ENCODE peak calls at places on chromosome 13, in nine cellular contexts. K is fibroblast of mammary gland, X is BJ, V is ascending aorta, E is choroid plexus epithelial cell, T is hepatocyte, A is K562, B is GM23338, O is HCT116. I is an unnamed sample.

GRCh38 chr13:42990147-42990990 is 1.7 kb downstream of the EPSTI1 start:
- DNase-seq in B (no peak), E (peak), A (no peak), X (no peak), O (no peak), K (peak), T (peak), V (no peak), I (peak)

GRCh38 chr13:94329277-94329676 is 150.2 kb downstream of the DCT start:
- DNase-seq in T (no peak), O (no peak), X (no peak), A (no peak), K (peak), B (no peak), E (peak), V (no peak), I (peak)

GRCh38 chr13:37014609-37015008 is 14.0 kb downstream of the EXOSC8 start:
- DNase-seq in K (no peak), O (no peak), V (no peak), E (no peak), X (peak), T (no peak), B (no peak), A (no peak), I (no peak)

GRCh38 chr13:68509734-68510621 is 1279.8 kb upstream of the PCDH9 start:
- DNase-seq in X (no peak), O (no peak), V (no peak), T (no peak), E (no peak), K (no peak), B (no peak), A (no peak), I (no peak)

GRCh38 chr13:38899581-38899980 is 91.0 kb downstream of the STOML3 start:
- DNase-seq in B (no peak), O (no peak), V (no peak), E (no peak), T (no peak), X (no peak), K (no peak), A (no peak), I (no peak)

GRCh38 chr13:91714726-91715334 is 316.4 kb downstream of the GPC5 start:
- DNase-seq in O (no peak), K (no peak), V (no peak), X (no peak), A (no peak), B (peak), E (no peak), T (no peak), I (no peak)

GRCh38 chr13:106038752-106039151 is 496.7 kb downstream of the EFNB2 start:
- DNase-seq in T (no peak), A (no peak), B (no peak), V (no peak), K (peak), O (peak), E (peak), X (peak), I (peak)

GRCh38 chr13:32587014-32587773 is 942 bp downstream of the PDS5B start:
- DNase-seq in V (peak), A (peak), O (peak), K (peak), X (no peak), B (peak), T (peak), E (peak), I (peak)

GRCh38 chr13:110464547-110465343 is 96.8 kb downstream of the RAB20 start:
- DNase-seq in V (no peak), X (no peak), B (no peak), T (no peak), O (no peak), E (no peak), A (no peak), K (no peak), I (no peak)

GRCh38 chr13:20461481-20461859 is 64.2 kb downstream of the CRYL1 start:
- DNase-seq in V (no peak), E (peak), T (no peak), A (no peak), K (peak), B (no peak), X (no peak), O (no peak), I (peak)

GRCh38 chr13:50140742-50141659 is 125.8 kb downstream of the KCNRG start:
- DNase-seq in O (no peak), K (no peak), A (no peak), X (no peak), V (no peak), E (peak), T (no peak), B (peak), I (peak)

GRCh38 chr13:28478127-28478526 is 16.8 kb downstream of the FLT1 start:
- DNase-seq in E (peak), O (no peak), V (no peak), X (peak), K (peak), A (no peak), B (no peak), T (no peak), I (peak)

GRCh38 chr13:47679391-47679790 is 321.7 kb downstream of the SUCLA2 start:
- DNase-seq in A (no peak), X (peak), V (no peak), E (peak), T (peak), B (no peak), K (peak), O (no peak), I (peak)

GRCh38 chr13:21638319-21639282 is 32.3 kb upstream of the FGF9 start:
- DNase-seq in A (peak), T (peak), B (peak), E (peak), K (peak), V (no peak), X (no peak), O (no peak), I (peak)

GRCh38 chr13:97446448-97446847 is 12.5 kb downstream of the RAP2A start:
- DNase-seq in T (no peak), K (no peak), O (no peak), X (no peak), B (no peak), E (no peak), A (no peak), V (no peak), I (no peak)

GRCh38 chr13:76009491-76009890 is 373.4 kb downstream of the LMO7 start:
- DNase-seq in O (no peak), T (no peak), B (no peak), V (no peak), A (no peak), E (no peak), K (peak), X (no peak), I (peak)

GRCh38 chr13:99326012-99326411 is 18.8 kb upstream of the GPR183 start:
- DNase-seq in X (no peak), B (no peak), V (no peak), A (no peak), E (no peak), O (no peak), K (no peak), T (no peak), I (no peak)

GRCh38 chr13:98794498-98794897 is 42.0 kb upstream of the SLC15A1 start:
- DNase-seq in X (no peak), T (no peak), E (no peak), A (no peak), B (peak), K (no peak), O (no peak), V (no peak), I (no peak)

GRCh38 chr13:44710576-44710975 is 134.4 kb upstream of the TSC22D1 start:
- DNase-seq in X (peak), T (no peak), V (no peak), A (no peak), O (peak), E (peak), B (no peak), K (peak), I (peak)

GRCh38 chr13:91247768-91248167 is 99.7 kb upstream of the MIR17HG start:
- DNase-seq in E (peak), T (no peak), A (no peak), B (peak), V (no peak), O (no peak), K (peak), X (no peak), I (peak)

GRCh38 chr13:59475911-59476310 is 687.8 kb downstream of the DIAPH3 start:
- DNase-seq in B (no peak), V (no peak), T (no peak), K (no peak), X (no peak), A (no peak), O (no peak), E (no peak), I (no peak)

GRCh38 chr13:89150362-89150761 is 1479.2 kb downstream of the SLITRK5 start:
- DNase-seq in E (peak), T (peak), B (no peak), K (no peak), X (no peak), O (no peak), V (no peak), A (no peak), I (peak)

GRCh38 chr13:90276208-90276607 is 1071.3 kb upstream of the MIR17HG start:
- DNase-seq in T (no peak), E (no peak), K (no peak), B (no peak), O (no peak), A (no peak), V (no peak), X (no peak), I (no peak)

GRCh38 chr13:94323746-94324408 is 155.6 kb downstream of the DCT start:
- DNase-seq in X (no peak), B (peak), E (no peak), O (no peak), K (no peak), T (no peak), A (no peak), V (no peak), I (no peak)

GRCh38 chr13:60627071-60627686 is 230.2 kb downstream of the TDRD3 start:
- DNase-seq in B (peak), K (peak), E (peak), A (peak), O (peak), X (no peak), T (peak), V (no peak), I (peak)

GRCh38 chr13:62702502-62702901 is 1286.9 kb upstream of the PCDH20 start:
- DNase-seq in X (no peak), A (no peak), O (no peak), B (no peak), V (no peak), K (no peak), T (no peak), E (no peak), I (no peak)

GRCh38 chr13:101346942-101347728 is 69.2 kb downstream of the NALCN start:
- DNase-seq in V (no peak), B (no peak), A (no peak), E (peak), O (no peak), K (peak), T (no peak), X (no peak), I (peak)

GRCh38 chr13:30323524-30323923 is 16.2 kb upstream of the KATNAL1 start:
- DNase-seq in T (no peak), X (no peak), O (no peak), K (no peak), B (no peak), A (no peak), V (no peak), E (no peak), I (no peak)

GRCh38 chr13:85148009-85148408 is 651.2 kb downstream of the SLITRK6 start:
- DNase-seq in A (no peak), K (no peak), B (peak), T (peak), O (no peak), V (no peak), E (peak), X (no peak), I (peak)

GRCh38 chr13:109786457-109787134 is at the start of gene IRS2:
- DNase-seq in E (peak), V (peak), B (peak), O (peak), K (peak), T (peak), A (peak), X (peak), I (peak)

GRCh38 chr13:71856548-71856947 is 10.5 kb downstream of the DACH1 start:
- DNase-seq in X (no peak), A (no peak), K (no peak), V (no peak), O (no peak), T (no peak), B (no peak), E (no peak), I (no peak)

GRCh38 chr13:42453091-42453645 is 120.8 kb upstream of the TNFSF11 start:
- DNase-seq in O (no peak), V (no peak), T (no peak), X (no peak), K (no peak), A (no peak), B (no peak), E (no peak), I (no peak)

GRCh38 chr13:99258210-99258860 is at the start of gene GPR18:
- DNase-seq in K (no peak), E (no peak), O (no peak), T (no peak), V (no peak), A (no peak), B (no peak), X (no peak), I (no peak)

GRCh38 chr13:67156718-67157049 is 73.5 kb downstream of the PCDH9 start:
- DNase-seq in A (no peak), T (no peak), O (no peak), E (no peak), X (no peak), V (no peak), B (peak), K (no peak), I (no peak)
- TF ChIP-seq CTCF in A (no peak), T (no peak), O (no peak), E (no peak), X (no peak), V (no peak), B (no peak), K (no peak), I (no peak)

GRCh38 chr13:24659239-24659638 is 21.0 kb upstream of the ATP12A start:
- DNase-seq in X (no peak), B (no peak), A (no peak), K (no peak), T (no peak), V (no peak), E (no peak), O (no peak), I (no peak)

GRCh38 chr13:24663089-24663395 is 17.2 kb upstream of the ATP12A start:
- DNase-seq in O (no peak), B (no peak), V (no peak), X (no peak), E (no peak), K (no peak), T (no peak), A (no peak), I (no peak)

GRCh38 chr13:24661713-24662112 is 18.5 kb upstream of the ATP12A start:
- DNase-seq in K (no peak), V (no peak), X (no peak), E (no peak), B (no peak), O (no peak), T (no peak), A (no peak), I (no peak)

GRCh38 chr13:24662195-24663088 is 17.8 kb upstream of the ATP12A start:
- DNase-seq in A (no peak), K (no peak), V (no peak), X (no peak), B (no peak), T (no peak), E (no peak), O (no peak), I (no peak)

DNA sequence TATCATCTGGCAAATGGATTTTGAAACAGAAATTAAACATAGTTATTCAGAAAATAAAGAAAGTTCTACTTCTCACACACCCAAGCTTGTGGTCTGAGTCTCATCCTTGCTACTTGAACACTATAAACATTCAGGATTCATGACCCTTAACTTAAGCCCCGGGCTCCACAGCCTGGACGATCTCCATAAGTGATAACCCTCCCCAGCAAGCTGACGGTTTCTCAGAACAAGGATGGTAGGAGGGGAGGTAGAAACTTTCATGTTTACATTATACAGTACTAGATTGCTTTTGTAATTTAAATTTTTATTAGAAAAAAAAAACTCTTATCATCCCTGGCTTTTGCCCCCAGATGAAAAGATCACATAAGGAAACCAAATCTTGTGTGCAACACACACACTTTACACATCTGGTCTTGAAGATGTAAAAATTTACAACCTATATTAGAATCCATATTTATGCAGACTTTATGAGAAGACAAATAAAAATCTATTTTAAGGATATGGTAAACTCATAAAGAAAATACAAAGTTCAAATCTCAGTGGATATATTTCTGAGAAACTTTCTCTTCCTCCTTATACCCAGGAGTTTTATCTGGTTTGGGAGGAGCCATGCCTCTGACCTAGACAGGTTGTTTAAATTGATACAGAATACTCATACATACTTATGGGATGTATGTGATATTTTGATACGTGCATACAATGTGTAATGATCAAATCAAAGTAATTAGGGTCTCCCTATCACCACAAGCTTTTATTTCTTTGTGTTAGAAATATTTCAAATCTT is 20.0 kb upstream of the ATP12A start:
- DNase-seq in E (no peak), A (no peak), O (no peak), K (no peak), B (no peak), V (no peak), T (no peak), X (no peak), I (no peak)
- H3K4me3 ChIP-seq in E (no peak), A (no peak), O (no peak), K (no peak), B (no peak), V (no peak), T (no peak), X (no peak), I (no peak)

GRCh38 chr13:52450012-52450792 is at the start of gene VPS36:
- DNase-seq in A (peak), B (peak), E (peak), X (peak), O (peak), T (peak), V (peak), K (peak), I (peak)

GRCh38 chr13:52452470-52452869 is 2.0 kb upstream of the VPS36 start:
- DNase-seq in E (no peak), A (no peak), B (no peak), V (no peak), O (no peak), X (no peak), T (no peak), K (no peak), I (no peak)

GRCh38 chr13:52449323-52450011 is 967 bp downstream of the VPS36 start:
- DNase-seq in B (no peak), K (no peak), T (no peak), A (no peak), O (no peak), X (no peak), E (no peak), V (no peak), I (no peak)

GRCh38 chr13:52447815-52448552 is 2.5 kb downstream of the VPS36 start:
- DNase-seq in V (no peak), X (no peak), O (no peak), B (peak), T (no peak), E (peak), K (no peak), A (no peak), I (no peak)

GRCh38 chr13:52450793-52451116 is 321 bp upstream of the VPS36 start:
- DNase-seq in O (no peak), B (no peak), T (no peak), X (no peak), K (no peak), A (no peak), E (no peak), V (no peak), I (no peak)
- TF ChIP-seq CTCF in O (no peak), B (no peak), T (no peak), X (no peak), K (no peak), A (no peak), E (no peak), V (no peak), I (no peak)

DNA sequence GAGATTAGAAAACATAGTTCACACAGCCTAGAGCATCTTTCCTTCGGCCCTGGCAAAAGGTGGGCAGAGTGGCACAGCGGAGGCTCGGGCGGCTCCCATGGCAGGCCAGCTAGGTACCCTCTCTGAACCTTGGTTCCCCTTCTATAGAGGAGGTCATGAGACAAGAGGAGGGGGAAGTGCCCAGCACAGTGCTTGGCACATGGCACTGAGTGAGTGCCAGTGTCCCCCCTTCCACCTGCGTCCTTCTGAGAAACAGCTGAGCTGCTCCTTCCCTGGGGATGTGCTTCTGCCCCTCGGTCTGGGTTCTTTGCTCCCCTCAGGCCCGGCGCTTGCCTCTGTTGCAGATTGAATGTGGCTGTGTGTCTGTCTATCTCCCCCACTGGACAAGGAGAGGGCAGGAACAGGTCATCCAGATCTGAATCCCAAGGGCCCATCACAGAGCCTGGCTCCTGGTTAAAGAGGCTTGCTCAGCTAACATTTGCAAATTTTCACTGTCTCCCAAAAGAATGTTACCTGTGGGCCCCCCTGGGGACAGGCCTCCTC is 165.6 kb downstream of the USP12 start:
- DNase-seq in E (no peak), T (no peak), O (no peak), B (no peak), X (no peak), K (no peak), A (no peak), V (peak), I (no peak)
- H3K4me3 ChIP-seq in E (no peak), T (no peak), O (peak), B (peak), X (no peak), K (no peak), A (no peak), V (peak), I (no peak)

I was measured in astrocyte of the spinal cord.